ENCODE peak calls at places on chromosomes 16 and 17, in six cellular contexts. G, R, S, L, D and Y are unnamed samples.
A peak's percentile ranks its signal among the peaks of the same experiment; 100 is the strongest.

GRCh38 chr16:86448306-86448705 is 62.0 kb upstream of the FOXF1 start:
- DNase-seq in G (no peak), R (no peak), S (no peak), L (no peak), D (no peak), Y (no peak)

GRCh38 chr17:45231481-45232116 is 9.9 kb downstream of the FMNL1 start:
- DNase-seq in G (no peak), R (no peak), S (no peak), L (no peak), D (no peak), Y (no peak)

GRCh38 chr17:45123930-45124796 is 8.2 kb downstream of the PLCD3 start:
- DNase-seq in G (peak; percentile 89), R (peak; percentile 69), S (peak; percentile 86), L (peak; percentile 89), D (no peak), Y (peak; percentile 47)

GRCh38 chr16:19123535-19124178 is 9.9 kb downstream of the ITPRIPL2 start:
- DNase-seq in G (no peak), R (no peak), S (no peak), L (no peak), D (no peak), Y (no peak)

GRCh38 chr17:75231071-75231470 is 25.6 kb downstream of the NUP85 start:
- DNase-seq in G (no peak), R (no peak), S (no peak), L (no peak), D (no peak), Y (no peak)

GRCh38 chr17:67500261-67500660 is 123.2 kb downstream of the PITPNC1 start:
- DNase-seq in G (no peak), R (no peak), S (no peak), L (no peak), D (no peak), Y (no peak)

GRCh38 chr17:57895382-57896060 is 45.7 kb upstream of the MRPS23 start:
- DNase-seq in G (no peak), R (no peak), S (peak; percentile 37), L (peak; percentile 71), D (peak; percentile 72), Y (peak; percentile 70)

GRCh38 chr16:58882292-58882691 is 148.2 kb upstream of the GOT2 start:
- DNase-seq in G (no peak), R (no peak), S (no peak), L (no peak), D (no peak), Y (no peak)

GRCh38 chr16:79155904-79156303 is 444.6 kb downstream of the MAF start:
- DNase-seq in G (no peak), R (no peak), S (no peak), L (no peak), D (no peak), Y (no peak)

GRCh38 chr16:89912627-89913026 is 6.0 kb upstream of the MC1R start:
- DNase-seq in G (no peak), R (no peak), S (no peak), L (no peak), D (no peak), Y (no peak)

GRCh38 chr16:3458852-3459361 is 15.4 kb downstream of the NAA60 start:
- DNase-seq in G (no peak), R (no peak), S (no peak), L (no peak), D (no peak), Y (no peak)

GRCh38 chr16:79562166-79562823 is 38.2 kb downstream of the MAF start:
- DNase-seq in G (no peak), R (no peak), S (no peak), L (no peak), D (no peak), Y (no peak)

GRCh38 chr17:43020030-43020621 is 2.1 kb downstream of the VAT1 start:
- DNase-seq in G (peak; percentile 58), R (no peak), S (no peak), L (no peak), D (no peak), Y (peak; percentile 38)

GRCh38 chr17:43024407-43025289 is at the start of gene RND2:
- DNase-seq in G (peak; percentile 96), R (peak; percentile 83), S (peak; percentile 88), L (peak; percentile 94), D (peak; percentile 83), Y (peak; percentile 88)

GRCh38 chr17:43019418-43019817 is 2.8 kb downstream of the VAT1 start:
- DNase-seq in G (no peak), R (no peak), S (no peak), L (no peak), D (no peak), Y (no peak)

GRCh38 chr17:43020789-43021738 is 1.1 kb downstream of the VAT1 start:
- DNase-seq in G (peak; percentile 71), R (no peak), S (peak; percentile 85), L (peak; percentile 81), D (peak; percentile 65), Y (peak; percentile 82)

DNA sequence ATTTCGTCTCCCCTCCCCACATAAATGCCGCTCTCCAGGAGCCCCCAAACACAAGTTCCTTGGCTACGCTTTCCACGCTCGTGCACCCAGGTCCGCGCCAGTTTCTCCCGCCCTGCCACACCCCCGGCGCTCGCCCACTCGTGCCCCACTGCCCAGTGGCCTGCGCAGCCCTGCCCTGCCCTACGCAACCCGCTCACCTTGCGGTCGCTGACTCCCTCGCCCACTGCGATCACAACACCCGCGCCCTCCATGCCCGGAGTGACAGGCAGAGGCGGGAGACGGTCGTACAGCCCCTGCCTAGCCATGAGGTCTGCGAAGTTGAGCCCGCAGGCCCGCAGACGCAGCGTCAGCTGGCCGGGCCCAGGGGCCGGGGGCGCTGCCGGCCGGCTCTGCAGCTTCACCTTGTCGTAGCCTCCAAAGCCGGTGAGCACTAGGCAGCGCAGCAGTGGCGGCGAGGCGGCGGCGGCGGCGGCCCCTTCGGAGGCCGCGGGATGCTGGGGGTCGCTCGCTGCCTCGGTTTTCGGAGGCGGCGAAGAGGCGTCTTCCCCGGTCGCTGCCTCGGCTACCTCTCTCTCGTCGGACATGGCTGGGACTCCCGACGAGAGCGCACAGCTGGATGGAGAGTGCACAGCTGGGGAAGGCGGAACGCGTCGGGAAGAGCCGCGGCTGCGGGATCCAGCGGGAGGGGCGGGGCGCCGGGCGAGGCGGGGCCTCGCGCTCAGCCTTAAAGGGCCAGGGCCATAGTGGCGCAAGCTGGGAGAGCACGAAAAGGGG is at the start of gene VAT1:
- DNase-seq in G (peak; percentile 84), R (no peak), S (peak; percentile 97), L (peak; percentile 78), D (peak; percentile 86), Y (peak; percentile 86)
- TF ChIP-seq CTCF in G (no peak), R (no peak), S (no peak), L (no peak), D (no peak), Y (no peak)

GRCh38 chr17:40065041-40065770 is 2.4 kb downstream of the THRA start:
- DNase-seq in G (peak; percentile 55), R (no peak), S (no peak), L (no peak), D (peak; percentile 37), Y (peak; percentile 4)

GRCh38 chr17:40062347-40063033 is at the start of gene THRA:
- DNase-seq in G (peak; percentile 66), R (no peak), S (peak; percentile 95), L (peak; percentile 71), D (peak; percentile 83), Y (peak; percentile 89)

GRCh38 chr17:40063034-40063765 is 435 bp downstream of the THRA start:
- DNase-seq in G (peak; percentile 55), R (no peak), S (peak; percentile 90), L (peak; percentile 72), D (peak; percentile 50), Y (peak; percentile 78)

GRCh38 chr17:40065771-40066510 is 3.2 kb downstream of the THRA start:
- DNase-seq in G (no peak), R (no peak), S (no peak), L (no peak), D (no peak), Y (no peak)

GRCh38 chr17:40063915-40064531 is 1.3 kb downstream of the THRA start:
- DNase-seq in G (no peak), R (no peak), S (no peak), L (no peak), D (no peak), Y (no peak)
- H3K4me3 ChIP-seq in G (peak overlapping the region; percentile 93), R (peak overlapping the region; percentile 100), S (peak overlapping the region; percentile 98), L (peak overlapping the region; percentile 99), D (peak overlapping the region; percentile 90), Y (peak overlapping the region; percentile 100)

GRCh38 chr16:72455743-72456659 is 284.0 kb upstream of the PMFBP1 start:
- DNase-seq in G (peak; percentile 11), R (no peak), S (no peak), L (no peak), D (no peak), Y (no peak)
- H3K27ac ChIP-seq in G (no peak overlapping the region), R (no peak overlapping the region), S (no peak overlapping the region), L (no peak overlapping the region), D (no peak overlapping the region), Y (no peak overlapping the region)

GRCh38 chr16:50067290-50067853 is 1.6 kb downstream of the HEATR3 start:
- DNase-seq in G (peak; percentile 66), R (no peak), S (no peak), L (no peak), D (no peak), Y (no peak)
- TF ChIP-seq CTCF in G (peak; percentile 62), R (peak; percentile 34), S (peak; percentile 10), L (peak; percentile 7), D (peak; percentile 43), Y (peak; percentile 56)

DNA sequence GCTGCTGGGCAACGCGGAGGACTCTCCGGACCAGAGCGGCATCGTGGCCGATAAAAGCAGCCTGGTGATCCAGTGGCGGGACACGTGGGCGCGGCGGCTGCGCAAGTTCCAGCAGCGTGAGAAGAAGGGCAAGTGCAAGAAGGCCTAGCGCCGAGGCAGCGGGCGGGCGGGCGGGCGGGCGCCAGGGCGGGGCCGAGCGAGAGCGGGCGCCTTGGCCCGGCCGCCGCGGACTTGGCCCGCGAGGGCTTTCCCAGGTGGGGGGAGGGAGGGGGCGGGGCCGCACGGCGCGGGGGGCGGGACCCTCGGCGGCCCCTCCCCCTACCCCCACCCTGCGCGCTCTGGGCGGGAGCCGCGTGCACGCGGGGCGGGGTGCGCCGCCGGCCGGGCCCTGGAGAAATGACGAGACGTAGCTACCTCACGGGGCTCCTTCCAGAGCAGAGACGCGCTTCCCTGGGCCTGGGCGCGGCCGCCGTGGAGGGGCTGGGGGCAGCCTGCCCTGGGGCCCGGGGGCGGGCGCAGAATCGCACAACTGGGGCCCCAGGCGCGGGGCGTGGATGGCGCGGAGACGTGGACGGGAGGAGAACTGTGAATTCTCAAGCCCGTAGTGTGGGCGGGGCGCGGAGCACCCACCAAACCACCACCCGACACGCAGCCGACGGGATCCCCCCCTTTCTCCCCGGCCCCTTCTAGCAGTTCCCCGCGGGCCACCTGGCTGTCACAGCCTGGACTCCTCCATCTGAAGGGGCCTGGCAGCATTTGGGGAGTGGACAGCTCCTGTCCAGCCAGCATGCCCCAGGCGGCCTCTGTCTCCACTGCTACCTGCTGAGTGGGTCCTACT is 218.7 kb downstream of the NTN1 start:
- DNase-seq in G (peak; percentile 69), R (peak; percentile 40), S (peak; percentile 87), L (peak; percentile 82), D (peak; percentile 82), Y (peak; percentile 85)
- H3K4me3 ChIP-seq in G (peak overlapping the region; percentile 32), R (peak overlapping the region; percentile 78), S (peak overlapping the region; percentile 33), L (peak overlapping the region; percentile 29), D (peak overlapping the region; percentile 74), Y (peak overlapping the region; percentile 72)

GRCh38 chr16:68283346-68283745 is 19.0 kb downstream of the SLC7A6 start:
- DNase-seq in G (no peak), R (no peak), S (no peak), L (no peak), D (no peak), Y (no peak)
- H3K27ac ChIP-seq in G (peak overlapping the region; percentile 71), R (peak overlapping the region; percentile 35), S (peak overlapping the region; percentile 11), L (peak overlapping the region; percentile 1), D (peak overlapping the region; percentile 87), Y (peak overlapping the region; percentile 95)

GRCh38 chr17:17146791-17147406 is 59.2 kb downstream of the PLD6 start:
- DNase-seq in G (no peak), R (no peak), S (peak; percentile 69), L (no peak), D (no peak), Y (no peak)
- TF ChIP-seq CTCF in G (no peak), R (no peak), S (no peak), L (no peak), D (no peak), Y (peak; percentile 24)

GRCh38 chr16:17026600-17027242 is 444.0 kb downstream of the XYLT1 start:
- DNase-seq in G (no peak), R (no peak), S (no peak), L (no peak), D (no peak), Y (no peak)
- H3K4me3 ChIP-seq in G (no peak overlapping the region), R (no peak overlapping the region), S (no peak overlapping the region), L (no peak overlapping the region), D (no peak overlapping the region), Y (no peak overlapping the region)